ENCODE peak calls at places on chromosomes 1 and 21, in five cellular contexts. Q is GM20000, V is amniotic stem cell, A is posterior cingulate gyrus, D is NCI-H2171 treated with DMSO at 0.1 percent for 48 hours. Y is an unnamed sample.
A peak's percentile ranks its signal among the peaks of the same experiment; 100 is the strongest.

GRCh38 chr1:41576620-41577019 is 92.1 kb upstream of the EDN2 start:
- DNase-seq in Q (no peak), D (no peak), A (no peak), V (no peak), Y (no peak)

GRCh38 chr1:248243204-248243603 is 12.0 kb downstream of the OR2M4 start:
- DNase-seq in A (no peak), D (peak; percentile 49), Q (peak; percentile 59), V (no peak), Y (no peak)

GRCh38 chr1:220876511-220877347 is 2.5 kb upstream of the HLX start:
- DNase-seq in A (no peak), Q (peak; percentile 16), V (no peak), D (no peak), Y (no peak)

GRCh38 chr1:87981810-87982209 is 653.1 kb downstream of the LMO4 start:
- DNase-seq in V (no peak), A (no peak), Q (no peak), D (no peak), Y (no peak)

GRCh38 chr1:2337081-2337480 is 54.3 kb downstream of the MORN1 start:
- DNase-seq in Q (no peak), D (no peak), A (no peak), V (no peak), Y (no peak)

GRCh38 chr1:230109871-230110667 is 43.0 kb downstream of the GALNT2 start:
- DNase-seq in Q (peak; percentile 84), D (no peak), V (no peak), A (no peak), Y (peak; percentile 35)

GRCh38 chr1:153546371-153546770 is 765 bp upstream of the S100A4 start:
- DNase-seq in V (no peak), Q (no peak), D (no peak), A (no peak), Y (no peak)

GRCh38 chr1:47827032-47827585 is 170.1 kb downstream of the TRABD2B start:
- DNase-seq in A (no peak), Q (no peak), V (no peak), D (no peak), Y (no peak)

GRCh38 chr1:67646145-67647035 is 38.6 kb upstream of the GADD45A start:
- DNase-seq in A (no peak), V (no peak), Q (no peak), D (peak; percentile 98), Y (no peak)

GRCh38 chr1:243924188-243924587 is 74.1 kb upstream of the AKT3 start:
- DNase-seq in Q (no peak), V (no peak), A (no peak), D (no peak), Y (no peak)

GRCh38 chr1:17603091-17603841 is 63.8 kb downstream of the ARHGEF10L start:
- DNase-seq in Q (no peak), A (no peak), D (peak; percentile 82), V (no peak), Y (no peak)

GRCh38 chr21:17775431-17776126 is 43.6 kb downstream of the C21orf91 start:
- DNase-seq in D (no peak), Q (peak; percentile 35), A (no peak), V (no peak), Y (peak; percentile 44)

GRCh38 chr1:53946252-53947171 is at the start of gene LRRC42:
- DNase-seq in A (no peak), Q (peak; percentile 98), V (no peak), D (no peak), Y (no peak)

GRCh38 chr1:107930292-107930691 is 34.7 kb downstream of the VAV3 start:
- DNase-seq in V (no peak), Q (no peak), D (no peak), A (no peak), Y (no peak)

GRCh38 chr1:151565500-151566189 is 25.5 kb downstream of the TUFT1 start:
- DNase-seq in Q (no peak), D (peak; percentile 3), A (no peak), V (no peak), Y (no peak)

GRCh38 chr1:66752000-66752592 is at the start of gene DYNLT5:
- DNase-seq in A (peak; percentile 32), D (no peak), Q (peak; percentile 38), V (no peak), Y (no peak)

GRCh38 chr1:22414244-22414751 is 37.4 kb upstream of the ZBTB40 start:
- DNase-seq in D (no peak), A (no peak), Q (no peak), V (no peak), Y (no peak)

GRCh38 chr1:13730751-13731482 is 30.9 kb downstream of the PRDM2 start:
- DNase-seq in D (peak; percentile 88), A (no peak), V (no peak), Q (peak; percentile 82), Y (peak; percentile 75)

GRCh38 chr1:240170245-240170644 is 78.6 kb downstream of the FMN2 start:
- DNase-seq in D (no peak), V (no peak), A (no peak), Q (no peak), Y (no peak)

GRCh38 chr1:244792188-244792850 is 43.1 kb upstream of the COX20 start:
- DNase-seq in Q (no peak), A (no peak), D (no peak), V (no peak), Y (no peak)

GRCh38 chr1:8090241-8090702 is 64.2 kb upstream of the ERRFI1 start:
- DNase-seq in Q (no peak), V (peak; percentile 86), D (no peak), A (no peak), Y (no peak)

GRCh38 chr1:201845331-201846083 is 16.6 kb downstream of the IPO9 start:
- DNase-seq in A (no peak), V (no peak), D (no peak), Q (no peak), Y (no peak)

GRCh38 chr1:154729031-154729442 is 121.1 kb upstream of the ADAR start:
- DNase-seq in D (no peak), Q (no peak), A (no peak), V (no peak), Y (no peak)

GRCh38 chr21:36355071-36355680 is 30.0 kb upstream of the CHAF1B start:
- DNase-seq in A (no peak), D (no peak), Q (no peak), V (no peak), Y (no peak)

GRCh38 chr1:96233422-96233821 is 488.2 kb upstream of the PTBP2 start:
- DNase-seq in V (no peak), D (no peak), Q (no peak), A (no peak), Y (no peak)

GRCh38 chr1:31934706-31935629 is 3.2 kb downstream of the PTP4A2 start:
- DNase-seq in D (peak; percentile 55), Q (no peak), V (no peak), A (no peak), Y (no peak)

GRCh38 chr1:234898455-234899033 is 230.1 kb downstream of the TOMM20 start:
- DNase-seq in A (no peak), D (no peak), Q (no peak), V (no peak), Y (no peak)

GRCh38 chr1:167297222-167298214 is 76.8 kb downstream of the POU2F1 start:
- DNase-seq in V (no peak), A (no peak), Q (no peak), D (no peak), Y (no peak)

GRCh38 chr1:169240449-169241242 is 127.0 kb downstream of the NME7 start:
- DNase-seq in Q (no peak), D (no peak), A (no peak), V (no peak), Y (no peak)

GRCh38 chr1:28860332-28861073 is 48.5 kb downstream of the OPRD1 start:
- DNase-seq in V (no peak), A (no peak), D (peak; percentile 89), Q (peak; percentile 73), Y (no peak)

GRCh38 chr1:201713093-201713810 is 115.7 kb upstream of the IPO9 start:
- DNase-seq in Q (no peak), D (no peak), A (peak; percentile 64), V (peak; percentile 98), Y (no peak)

GRCh38 chr1:207897188-207897587 is 13.7 kb downstream of the CD34 start:
- DNase-seq in Q (no peak), A (no peak), D (peak; percentile 26), V (peak; percentile 14), Y (no peak)

GRCh38 chr1:44259090-44259489 is 45.8 kb downstream of the DMAP1 start:
- DNase-seq in A (no peak), V (no peak), Q (no peak), D (no peak), Y (no peak)

GRCh38 chr1:54967372-54967771 is 13.1 kb upstream of the TMEM61 start:
- DNase-seq in D (no peak), V (no peak), Q (no peak), A (no peak), Y (no peak)

GRCh38 chr1:204709960-204710912 is 24.7 kb upstream of the LRRN2 start:
- DNase-seq in A (no peak), V (no peak), Q (no peak), D (no peak), Y (no peak)

GRCh38 chr1:56063461-56063860 is 515.9 kb downstream of the PLPP3 start:
- DNase-seq in D (no peak), V (no peak), Q (no peak), A (peak; percentile 32), Y (no peak)

GRCh38 chr1:2999138-2999537 is 22.1 kb upstream of the ACTRT2 start:
- DNase-seq in Q (no peak), D (no peak), A (no peak), V (no peak), Y (no peak)

GRCh38 chr1:119316870-119317416 is 51.6 kb upstream of the HAO2 start:
- DNase-seq in Q (no peak), V (no peak), A (no peak), D (no peak), Y (no peak)